ENCODE peak calls at places on chromosomes 2 and 18, in ten cellular contexts. V is MM.1S, L is GM23338, Q is tibial artery, G is SK-N-SH, D is transverse colon, S is lower lobe of right lung, I is esophagus squamous epithelium, C is DND-41, P is colonic mucosa. X is an unnamed sample.
A peak's percentile ranks its signal among the peaks of the same experiment; 100 is the strongest.

GRCh38 chr2:48601349-48601748 is 16.3 kb upstream of the GTF2A1L start:
- DNase-seq in G (no peak), C (no peak), S (no peak), V (peak; percentile 40), P (peak; percentile 23), I (no peak), L (peak; percentile 79), Q (no peak), D (peak; percentile 14), X (no peak)

GRCh38 chr18:23881778-23882177 is 132.8 kb upstream of the TTC39C start:
- DNase-seq in L (no peak), P (no peak), S (no peak), I (no peak), V (no peak), D (no peak), Q (no peak), C (no peak), G (no peak), X (peak; percentile 60)

GRCh38 chr2:111710613-111711012 is 173.4 kb downstream of the ANAPC1 start:
- DNase-seq in P (no peak), L (no peak), V (no peak), S (no peak), C (no peak), G (no peak), Q (no peak), D (no peak), I (no peak), X (no peak)

GRCh38 chr2:121804340-121804739 is 48.9 kb downstream of the TSN start:
- DNase-seq in G (peak; percentile 85), L (peak; percentile 59), S (no peak), V (no peak), C (peak; percentile 11), Q (no peak), I (no peak), D (no peak), P (no peak), X (no peak)

GRCh38 chr2:156800065-156800556 is 363.9 kb downstream of the GPD2 start:
- DNase-seq in C (no peak), D (no peak), V (no peak), L (peak; percentile 58), P (no peak), I (no peak), G (no peak), S (no peak), Q (no peak), X (no peak)

GRCh38 chr2:19990416-19990728 is 467 bp upstream of the WDR35 start:
- DNase-seq in S (no peak), D (no peak), Q (no peak), I (no peak), P (no peak), G (no peak), V (no peak), L (no peak), C (no peak), X (no peak)

GRCh38 chr2:36820942-36821605 is 124.6 kb downstream of the VIT start:
- DNase-seq in I (no peak), D (peak; percentile 56), V (no peak), Q (no peak), G (no peak), S (no peak), L (no peak), P (peak; percentile 73), C (no peak), X (no peak)

GRCh38 chr18:24868760-24869237 is 408.4 kb downstream of the HRH4 start:
- DNase-seq in I (no peak), G (no peak), C (no peak), D (no peak), L (no peak), Q (no peak), S (no peak), P (no peak), V (no peak), X (no peak)

GRCh38 chr18:7038330-7038846 is 79.2 kb downstream of the LAMA1 start:
- DNase-seq in L (peak; percentile 92), S (peak; percentile 62), D (peak; percentile 60), V (peak; percentile 55), G (peak; percentile 44), C (no peak), P (peak; percentile 62), Q (peak; percentile 91), I (no peak), X (no peak)

GRCh38 chr2:240201861-240202260 is 61.4 kb upstream of the OTOS start:
- DNase-seq in V (no peak), P (no peak), I (no peak), L (no peak), C (no peak), G (no peak), D (no peak), S (no peak), Q (peak; percentile 32), X (no peak)

DNA sequence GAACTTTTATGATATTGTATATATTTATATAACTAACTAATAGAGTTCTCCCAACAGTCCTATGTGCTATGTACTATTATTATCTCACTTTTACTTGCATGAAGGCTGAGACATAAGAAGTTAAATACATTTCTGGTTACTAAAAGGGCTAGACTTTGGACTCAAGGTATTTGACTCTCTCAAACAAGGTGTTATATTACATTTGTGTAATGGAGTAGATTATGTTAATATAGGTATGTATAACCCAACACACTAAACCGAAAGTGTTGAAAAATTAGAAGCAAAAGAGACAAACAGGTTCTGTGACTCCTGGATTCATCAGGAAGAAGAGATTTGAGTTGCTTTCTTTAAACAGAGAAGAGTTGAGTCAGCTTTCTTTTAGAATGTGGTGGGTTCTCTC is 733.6 kb upstream of the ZEB2 start:
- DNase-seq in L (peak; percentile 3), C (no peak), G (no peak), V (no peak), S (no peak), Q (no peak), D (no peak), P (no peak), I (no peak), X (no peak)
- H3K4me1 ChIP-seq in L (no peaks in the 10 kb centered on the region), C (peaks cover 11% of the 10 kb centered on the region), G (no peaks in the 10 kb centered on the region), V (no peaks in the 10 kb centered on the region), S (no peaks in the 10 kb centered on the region), Q (no peaks in the 10 kb centered on the region), D (no peaks in the 10 kb centered on the region), P (no peaks in the 10 kb centered on the region), I (no peaks in the 10 kb centered on the region), X (no peaks in the 10 kb centered on the region)

GRCh38 chr2:54728669-54729120 is 5.2 kb downstream of the EML6 start:
- DNase-seq in S (no peak), L (no peak), P (no peak), C (no peak), V (no peak), G (no peak), D (no peak), I (no peak), Q (no peak), X (no peak)
- TF ChIP-seq CTCF in S (no peak), L (no peak), P (no peak), C (no peak), V (no peak), G (peak; percentile 37), D (no peak), I (no peak), Q (no peak), X (no peak)

GRCh38 chr18:27667064-27667463 is 482.0 kb upstream of the CHST9 start:
- DNase-seq in C (no peak), P (no peak), D (no peak), V (no peak), G (no peak), L (no peak), Q (no peak), S (no peak), I (no peak), X (no peak)

GRCh38 chr18:27666070-27666469 is 481.0 kb upstream of the CHST9 start:
- DNase-seq in L (no peak), G (no peak), Q (no peak), S (no peak), C (no peak), D (no peak), P (no peak), V (no peak), I (no peak), X (no peak)

GRCh38 chr18:27661320-27662049 is 476.4 kb upstream of the CHST9 start:
- DNase-seq in L (peak; percentile 43), G (no peak), S (no peak), I (no peak), D (no peak), V (no peak), P (no peak), Q (no peak), C (no peak), X (no peak)

GRCh38 chr18:27665264-27665799 is 480.2 kb upstream of the CHST9 start:
- DNase-seq in I (no peak), D (no peak), C (no peak), G (no peak), V (no peak), L (peak; percentile 69), Q (no peak), S (no peak), P (no peak), X (no peak)

DNA sequence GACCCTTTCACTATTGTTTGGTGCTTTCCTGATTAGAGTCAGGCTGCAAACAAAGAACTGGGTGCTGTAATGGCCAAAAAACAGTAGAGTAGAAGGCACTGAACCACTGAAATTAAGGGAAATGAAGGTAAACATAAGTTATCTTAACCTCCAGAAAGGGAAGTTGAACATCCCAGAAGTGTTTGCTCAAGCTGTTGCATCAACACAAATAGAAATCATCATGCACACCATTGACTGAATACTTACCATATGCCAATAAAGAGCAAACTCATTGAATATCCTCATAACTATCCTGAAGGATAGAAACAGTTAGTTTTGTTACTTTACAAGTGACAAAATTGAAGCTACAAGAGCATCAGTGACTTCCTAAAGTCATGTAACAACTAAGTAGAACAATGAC is 477.4 kb upstream of the CHST9 start:
- DNase-seq in Q (no peak), I (no peak), D (no peak), G (no peak), C (no peak), L (no peak), P (no peak), V (no peak), S (no peak), X (no peak)
- H3K4me1 ChIP-seq in Q (no peaks in the 10 kb centered on the region), I (no peaks in the 10 kb centered on the region), D (no peaks in the 10 kb centered on the region), G (no peaks in the 10 kb centered on the region), C (no peaks in the 10 kb centered on the region), L (peaks cover 37% of the 10 kb centered on the region), P (no peaks in the 10 kb centered on the region), V (no peaks in the 10 kb centered on the region), S (no peaks in the 10 kb centered on the region), X (no peaks in the 10 kb centered on the region)

GRCh38 chr18:2400701-2401191 is 170.6 kb downstream of the METTL4 start:
- DNase-seq in I (no peak), G (no peak), S (no peak), L (no peak), P (no peak), D (no peak), V (no peak), C (no peak), Q (no peak), X (no peak)

GRCh38 chr18:2395427-2396161 is 175.7 kb downstream of the METTL4 start:
- DNase-seq in V (no peak), L (no peak), D (no peak), G (no peak), S (no peak), C (no peak), P (no peak), I (no peak), Q (no peak), X (no peak)

GRCh38 chr18:2402084-2402483 is 169.2 kb downstream of the METTL4 start:
- DNase-seq in S (no peak), L (no peak), I (no peak), Q (no peak), D (no peak), V (no peak), G (no peak), P (no peak), C (no peak), X (no peak)

GRCh38 chr18:2391470-2391869 is 179.8 kb downstream of the METTL4 start:
- DNase-seq in P (no peak), Q (no peak), G (no peak), I (no peak), V (no peak), D (no peak), C (no peak), L (no peak), S (no peak), X (no peak)

GRCh38 chr18:2396162-2396505 is 175.2 kb downstream of the METTL4 start:
- DNase-seq in V (no peak), C (no peak), G (no peak), S (no peak), D (no peak), L (no peak), Q (no peak), I (no peak), P (no peak), X (no peak)
- TF ChIP-seq CTCF in V (no peak), C (no peak), G (no peak), S (no peak), D (no peak), L (no peak), Q (no peak), I (no peak), P (no peak), X (no peak)